ENCODE peak calls at places on chromosome 1, in five cellular contexts. S, J, Q, K and T are unnamed samples.

GRCh38 chr1:210669951-210670350 is 341.2 kb downstream of the HHAT start:
- DNase-seq in S (no peak), K (no peak), Q (no peak), J (no peak), T (no peak)

GRCh38 chr1:168945870-168946269 is 160.6 kb upstream of the ATP1B1 start:
- DNase-seq in S (no peak), J (no peak), K (no peak), Q (no peak), T (no peak)

GRCh38 chr1:222994506-222995229 is 148.4 kb downstream of the TLR5 start:
- DNase-seq in J (no peak), K (peak), S (peak), Q (no peak), T (no peak)

GRCh38 chr1:72109916-72110315 is 172.4 kb downstream of the NEGR1 start:
- DNase-seq in K (no peak), J (no peak), S (no peak), Q (no peak), T (no peak)

GRCh38 chr1:206933333-206933945 is 11.7 kb upstream of the FCMR start:
- DNase-seq in J (peak), Q (peak), S (no peak), K (peak), T (peak)

GRCh38 chr1:59298178-59298583 is 1.3 kb downstream of the FGGY start:
- DNase-seq in J (no peak), K (no peak), S (no peak), Q (no peak), T (no peak)

GRCh38 chr1:62159940-62160348 is 34.7 kb upstream of the L1TD1 start:
- DNase-seq in Q (peak), S (no peak), K (no peak), J (no peak), T (no peak)

GRCh38 chr1:47510282-47510811 is 72.5 kb downstream of the FOXD2 start:
- DNase-seq in K (no peak), J (no peak), S (no peak), Q (no peak), T (no peak)

GRCh38 chr1:230804396-230804795 is 57.2 kb downstream of the CAPN9 start:
- DNase-seq in K (no peak), S (no peak), Q (no peak), J (no peak), T (no peak)

GRCh38 chr1:12488666-12489354 is 129.2 kb downstream of the DHRS3 start:
- DNase-seq in J (no peak), Q (no peak), K (peak), S (no peak), T (no peak)

GRCh38 chr1:6111571-6111970 is 65.9 kb downstream of the KCNAB2 start:
- DNase-seq in K (no peak), S (no peak), J (no peak), Q (no peak), T (no peak)

GRCh38 chr1:62912028-62912638 is 128.2 kb downstream of the ATG4C start:
- DNase-seq in Q (peak), S (peak), J (no peak), K (peak), T (no peak)